ENCODE peak calls at places on chromosomes 4 and X, in five cellular contexts. W is K562, C is A549, M is GM12878, E is HepG2. T is an unnamed sample. For H3K4me1, the result is how much of the 10 kb centered on the place peaks cover.

GRCh38 chr4:43547560-43547959 is 655.0 kb downstream of the GRXCR1 start:
- DNase-seq in M (no peak), W (no peak), E (no peak), C (no peak), T (no peak)

GRCh38 chr4:5383191-5383980 is 325.0 kb downstream of the EVC2 start:
- DNase-seq in W (no peak), M (no peak), C (no peak), E (no peak), T (no peak)

GRCh38 chr4:42995343-42995944 is 102.9 kb downstream of the GRXCR1 start:
- DNase-seq in W (peak), E (peak), M (no peak), C (peak), T (peak)

GRCh38 chrX:43707812-43708548 is 51.9 kb downstream of the MAOA start:
- DNase-seq in C (no peak), M (no peak), E (no peak), W (no peak), T (no peak)

GRCh38 chr4:118410143-118410542 is 57.3 kb upstream of the PRSS12 start:
- DNase-seq in W (no peak), C (no peak), M (no peak), E (no peak), T (no peak)

GRCh38 chrX:48684134-48684533 is 535 bp downstream of the WAS start:
- DNase-seq in C (no peak), E (no peak), M (no peak), W (no peak), T (no peak)

GRCh38 chr4:138992676-138993075 is 22.9 kb upstream of the NOCT start:
- DNase-seq in W (no peak), C (no peak), E (no peak), M (no peak), T (no peak)

GRCh38 chr4:138275946-138276621 is 33.9 kb upstream of the SLC7A11 start:
- DNase-seq in C (peak), M (no peak), E (no peak), W (no peak), T (no peak)

GRCh38 chrX:29297171-29297800 is 710.0 kb downstream of the IL1RAPL1 start:
- DNase-seq in E (no peak), W (no peak), C (no peak), M (no peak), T (peak)

GRCh38 chrX:148647666-148648065 is 147.2 kb downstream of the AFF2 start:
- DNase-seq in E (no peak), M (no peak), W (no peak), C (no peak), T (no peak)

GRCh38 chrX:148573119-148573518 is 72.7 kb downstream of the AFF2 start:
- DNase-seq in C (no peak), M (no peak), E (no peak), W (no peak), T (peak)

GRCh38 chrX:275967-276587 is 5.1 kb upstream of the PLCXD1 start:
- DNase-seq in W (peak), E (peak), C (peak), M (no peak), T (peak)

GRCh38 chr4:176988226-176988625 is 195.5 kb upstream of the VEGFC start:
- DNase-seq in E (no peak), M (no peak), W (no peak), C (peak), T (no peak)

GRCh38 chr4:64250061-64250460 is 159.2 kb downstream of the TECRL start:
- DNase-seq in C (no peak), W (no peak), M (no peak), E (no peak), T (no peak)

GRCh38 chrX:42276982-42277690 is 353.8 kb upstream of the CASK start:
- DNase-seq in C (no peak), E (peak), W (no peak), M (peak), T (no peak)

GRCh38 chr4:144288011-144288903 is 147.7 kb upstream of the GYPA start:
- DNase-seq in E (no peak), W (no peak), C (no peak), M (no peak), T (peak)

GRCh38 chr4:8079031-8079885 is 79.4 kb downstream of the ABLIM2 start:
- DNase-seq in E (no peak), C (peak), W (peak), M (no peak), T (no peak)

GRCh38 chr4:173448103-173448502 is 49.2 kb upstream of the SCRG1 start:
- DNase-seq in E (no peak), W (no peak), C (no peak), M (no peak), T (no peak)

GRCh38 chr4:110865611-110866254 is 242.9 kb upstream of the PITX2 start:
- DNase-seq in E (no peak), C (no peak), W (no peak), M (no peak), T (no peak)

GRCh38 chr4:57119054-57119651 is 9.0 kb upstream of the IGFBP7 start:
- DNase-seq in W (no peak), C (peak), M (no peak), E (no peak), T (no peak)

GRCh38 chrX:24862343-24862742 is 153.4 kb downstream of the ARX start:
- DNase-seq in W (no peak), C (peak), M (no peak), E (no peak), T (no peak)

GRCh38 chrX:386768-387575 is at the start of gene PPP2R3B:
- DNase-seq in M (peak), W (peak), C (peak), E (peak), T (peak)

GRCh38 chrX:85052636-85053343 is 49.1 kb downstream of the APOOL start:
- DNase-seq in E (no peak), W (no peak), M (no peak), C (peak), T (no peak)

GRCh38 chr4:152937535-152938236 is 1.6 kb downstream of the FHDC1 start:
- DNase-seq in W (peak), E (no peak), C (peak), M (no peak), T (peak)

GRCh38 chrX:129494887-129495286 is 28.4 kb downstream of the SMARCA1 start:
- DNase-seq in M (no peak), E (no peak), C (no peak), W (no peak), T (no peak)

GRCh38 chr4:7761720-7762119 is 177.9 kb downstream of the AFAP1 start:
- DNase-seq in W (peak), M (no peak), E (peak), C (peak), T (peak)

GRCh38 chr4:8319731-8320385 is 50.3 kb downstream of the HTRA3 start:
- DNase-seq in C (no peak), M (no peak), W (no peak), E (no peak), T (no peak)

GRCh38 chrX:12945494-12945893 is 29.4 kb upstream of the TMSB4X start:
- DNase-seq in E (no peak), W (no peak), M (no peak), C (no peak), T (no peak)

GRCh38 chrX:79270401-79270800 is 96.7 kb downstream of the ITM2A start:
- DNase-seq in E (no peak), M (peak), C (peak), W (peak), T (peak)

GRCh38 chr4:151318310-151319006 is 6.9 kb downstream of the SH3D19 start:
- DNase-seq in M (no peak), W (no peak), C (no peak), E (no peak), T (no peak)
- H3K4me1 ChIP-seq in M (under half), W (under half), C (half or more), E (half or more), T (under half)

GRCh38 chrX:153886915-153887314 is 942 bp upstream of the L1CAM start:
- DNase-seq in M (no peak), C (no peak), E (no peak), W (no peak), T (peak)
- TF ChIP-seq JUNB in M (no peak), C (no peak), E (no peak), W (no peak), T (no peak)

DNA sequence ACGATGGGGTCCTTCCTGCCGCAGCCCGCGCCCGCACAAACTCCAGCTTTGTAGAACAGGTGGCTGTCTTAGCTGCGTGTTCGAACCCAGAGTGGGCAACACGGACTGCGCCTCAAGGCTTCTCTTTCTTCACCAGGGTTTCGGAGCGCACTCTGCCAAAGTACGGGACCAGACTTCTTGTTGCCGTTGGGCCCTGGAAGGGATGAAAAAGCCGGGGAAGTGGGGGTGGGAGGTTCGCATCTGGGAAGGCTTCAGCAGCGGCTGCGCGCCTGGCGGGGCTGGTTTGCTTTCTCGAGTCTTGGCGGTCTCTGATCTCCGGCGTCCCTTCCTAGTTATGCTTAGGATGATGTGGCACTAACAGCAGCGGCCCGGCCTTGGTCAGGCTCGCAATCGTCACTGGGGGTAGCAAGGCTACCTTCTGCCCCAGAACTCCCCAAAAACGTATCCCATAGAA is 673 bp downstream of the PARM1 start:
- DNase-seq in E (no peak), M (no peak), W (no peak), C (no peak), T (peak)
- H3K4me1 ChIP-seq in E (under half), M (under half), W (under half), C (under half), T (under half)

DNA sequence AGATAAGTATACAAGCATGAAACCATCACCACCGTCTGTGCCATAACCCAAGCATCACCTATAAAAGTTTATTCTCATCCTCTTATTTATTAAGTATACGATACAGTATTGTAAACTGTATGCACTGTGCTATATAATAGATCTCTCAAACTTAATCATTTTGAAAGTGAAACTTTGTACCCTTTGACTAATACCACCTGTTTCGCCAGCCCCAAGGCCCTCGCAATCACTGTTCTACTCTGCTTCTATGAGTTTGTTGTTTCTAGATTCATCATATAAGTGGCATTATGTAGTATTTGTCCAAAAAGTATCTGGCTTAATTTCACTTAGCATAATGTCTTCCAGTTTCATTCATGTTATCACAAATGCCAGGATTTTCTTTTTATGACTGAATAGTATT is 72.1 kb upstream of the DOCK11 start:
- DNase-seq in E (no peak), W (no peak), M (peak), C (no peak), T (no peak)
- TF ChIP-seq JUNB in E (no peak), W (no peak), M (peak), C (no peak), T (no peak)

DNA sequence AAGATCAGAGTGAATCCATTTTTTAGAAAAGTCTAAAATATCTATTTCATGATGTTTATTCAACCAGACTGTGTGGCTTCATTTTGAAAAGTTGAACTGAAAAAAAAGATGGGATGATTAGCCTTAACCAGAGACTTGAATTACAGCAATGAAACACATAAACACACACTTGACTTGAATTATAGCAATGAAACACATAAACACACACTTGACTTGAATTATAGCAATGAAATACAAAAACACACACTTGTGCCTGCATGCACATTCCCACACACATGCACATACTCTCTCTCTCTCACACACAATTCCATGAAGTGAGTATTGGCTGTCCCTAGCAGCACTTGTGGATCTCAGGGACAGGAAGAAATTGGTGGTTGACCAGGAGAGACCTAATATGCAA is 286.8 kb downstream of the USP46 start:
- DNase-seq in C (no peak), W (no peak), M (no peak), E (no peak), T (no peak)
- H3K4me1 ChIP-seq in C (under half), W (under half), M (under half), E (under half), T (under half)

T was measured in GM23338.